ENCODE peak calls at places on chromosomes 11 and 22, in ten cellular contexts. One of them, this sample, is unnamed.

GRCh38 chr11:77559686-77560425 is 29.9 kb upstream of the AQP11 start:
- DNase-seq in HL-60: no peak
- DNase-seq in PC-9: peak; percentile 82
- DNase-seq in fibroblast of lung: peak; percentile 88
- DNase-seq in CD8-positive, alpha-beta memory T cell: no peak
- DNase-seq in CD8-positive, alpha-beta T cell: no peak
- DNase-seq in OCI-LY7: no peak
- DNase-seq in right lobe of liver: no peak
- DNase-seq in brain microvascular endothelial cell: peak; percentile 88
- DNase-seq in heart left ventricle: no peak
- DNase-seq in this sample: no peak

GRCh38 chr11:108967571-108967970 is 302.7 kb downstream of the DDX10 start:
- DNase-seq in HL-60: no peak
- DNase-seq in PC-9: peak; percentile 28
- DNase-seq in fibroblast of lung: peak; percentile 36
- DNase-seq in CD8-positive, alpha-beta memory T cell: no peak
- DNase-seq in CD8-positive, alpha-beta T cell: no peak
- DNase-seq in OCI-LY7: no peak
- DNase-seq in right lobe of liver: no peak
- DNase-seq in brain microvascular endothelial cell: no peak
- DNase-seq in heart left ventricle: peak; percentile 80
- DNase-seq in this sample: no peak

GRCh38 chr11:67071420-67072284 is 15.0 kb downstream of the RHOD start:
- DNase-seq in HL-60: peak; percentile 58
- DNase-seq in PC-9: no peak
- DNase-seq in fibroblast of lung: peak; percentile 64
- DNase-seq in CD8-positive, alpha-beta memory T cell: peak; percentile 56
- DNase-seq in CD8-positive, alpha-beta T cell: peak; percentile 81
- DNase-seq in OCI-LY7: peak; percentile 71
- DNase-seq in right lobe of liver: peak; percentile 83
- DNase-seq in brain microvascular endothelial cell: peak; percentile 71
- DNase-seq in heart left ventricle: peak; percentile 77
- DNase-seq in this sample: peak; percentile 79

GRCh38 chr11:69909561-69910518 is 90.6 kb upstream of the FGF3 start:
- DNase-seq in HL-60: no peak
- DNase-seq in PC-9: no peak
- DNase-seq in fibroblast of lung: no peak
- DNase-seq in CD8-positive, alpha-beta memory T cell: no peak
- DNase-seq in CD8-positive, alpha-beta T cell: no peak
- DNase-seq in OCI-LY7: peak; percentile 35
- DNase-seq in right lobe of liver: peak; percentile 17
- DNase-seq in brain microvascular endothelial cell: no peak
- DNase-seq in heart left ventricle: peak; percentile 39
- DNase-seq in this sample: no peak

GRCh38 chr11:93464938-93465337 is 78.3 kb downstream of the SMCO4 start:
- DNase-seq in HL-60: no peak
- DNase-seq in PC-9: no peak
- DNase-seq in fibroblast of lung: no peak
- DNase-seq in CD8-positive, alpha-beta memory T cell: no peak
- DNase-seq in CD8-positive, alpha-beta T cell: no peak
- DNase-seq in OCI-LY7: peak; percentile 15
- DNase-seq in right lobe of liver: no peak
- DNase-seq in brain microvascular endothelial cell: no peak
- DNase-seq in heart left ventricle: no peak
- DNase-seq in this sample: no peak

GRCh38 chr22:44870021-44870420 is 117.6 kb downstream of the ARHGAP8 start:
- DNase-seq in HL-60: no peak
- DNase-seq in PC-9: peak; percentile 66
- DNase-seq in fibroblast of lung: peak; percentile 64
- DNase-seq in CD8-positive, alpha-beta memory T cell: no peak
- DNase-seq in CD8-positive, alpha-beta T cell: no peak
- DNase-seq in OCI-LY7: no peak
- DNase-seq in right lobe of liver: no peak
- DNase-seq in brain microvascular endothelial cell: no peak
- DNase-seq in heart left ventricle: no peak
- DNase-seq in this sample: no peak

GRCh38 chr11:3853935-3854659 is 1.4 kb upstream of the STIM1 start:
- DNase-seq in HL-60: peak; percentile 83
- DNase-seq in PC-9: no peak
- DNase-seq in fibroblast of lung: no peak
- DNase-seq in CD8-positive, alpha-beta memory T cell: peak; percentile 44
- DNase-seq in CD8-positive, alpha-beta T cell: peak; percentile 82
- DNase-seq in OCI-LY7: peak; percentile 93
- DNase-seq in right lobe of liver: no peak
- DNase-seq in brain microvascular endothelial cell: no peak
- DNase-seq in heart left ventricle: peak; percentile 59
- DNase-seq in this sample: peak; percentile 35

GRCh38 chr11:45892856-45893255 is 7.4 kb downstream of the MAPK8IP1 start:
- DNase-seq in HL-60: no peak
- DNase-seq in PC-9: no peak
- DNase-seq in fibroblast of lung: no peak
- DNase-seq in CD8-positive, alpha-beta memory T cell: no peak
- DNase-seq in CD8-positive, alpha-beta T cell: no peak
- DNase-seq in OCI-LY7: no peak
- DNase-seq in right lobe of liver: no peak
- DNase-seq in brain microvascular endothelial cell: no peak
- DNase-seq in heart left ventricle: no peak
- DNase-seq in this sample: peak; percentile 6

GRCh38 chr22:23067023-23067650 is 3.2 kb upstream of the GNAZ start:
- DNase-seq in HL-60: no peak
- DNase-seq in PC-9: no peak
- DNase-seq in fibroblast of lung: no peak
- DNase-seq in CD8-positive, alpha-beta memory T cell: no peak
- DNase-seq in CD8-positive, alpha-beta T cell: no peak
- DNase-seq in OCI-LY7: no peak
- DNase-seq in right lobe of liver: no peak
- DNase-seq in brain microvascular endothelial cell: no peak
- DNase-seq in heart left ventricle: peak; percentile 21
- DNase-seq in this sample: peak; percentile 41

GRCh38 chr11:75107187-75107586 is 10.5 kb upstream of the OR2AT4 start:
- DNase-seq in HL-60: no peak
- DNase-seq in PC-9: no peak
- DNase-seq in fibroblast of lung: peak; percentile 44
- DNase-seq in CD8-positive, alpha-beta memory T cell: no peak
- DNase-seq in CD8-positive, alpha-beta T cell: no peak
- DNase-seq in OCI-LY7: no peak
- DNase-seq in right lobe of liver: no peak
- DNase-seq in brain microvascular endothelial cell: peak; percentile 45
- DNase-seq in heart left ventricle: no peak
- DNase-seq in this sample: no peak

GRCh38 chr11:69149646-69150045 is 6.1 kb upstream of the SMIM38 start:
- DNase-seq in HL-60: no peak
- DNase-seq in PC-9: no peak
- DNase-seq in fibroblast of lung: no peak
- DNase-seq in CD8-positive, alpha-beta memory T cell: no peak
- DNase-seq in CD8-positive, alpha-beta T cell: no peak
- DNase-seq in OCI-LY7: no peak
- DNase-seq in right lobe of liver: no peak
- DNase-seq in brain microvascular endothelial cell: no peak
- DNase-seq in heart left ventricle: no peak
- DNase-seq in this sample: no peak

GRCh38 chr22:39522567-39523300 is 2.4 kb downstream of the ATF4 start:
- DNase-seq in HL-60: peak; percentile 55
- DNase-seq in PC-9: peak; percentile 56
- DNase-seq in fibroblast of lung: peak; percentile 67
- DNase-seq in CD8-positive, alpha-beta memory T cell: no peak
- DNase-seq in CD8-positive, alpha-beta T cell: no peak
- DNase-seq in OCI-LY7: peak; percentile 44
- DNase-seq in right lobe of liver: no peak
- DNase-seq in brain microvascular endothelial cell: no peak
- DNase-seq in heart left ventricle: peak; percentile 54
- DNase-seq in this sample: no peak

GRCh38 chr22:25146311-25146710 is 53.3 kb upstream of the CRYBB3 start:
- DNase-seq in HL-60: no peak
- DNase-seq in PC-9: no peak
- DNase-seq in fibroblast of lung: no peak
- DNase-seq in CD8-positive, alpha-beta memory T cell: no peak
- DNase-seq in CD8-positive, alpha-beta T cell: no peak
- DNase-seq in OCI-LY7: no peak
- DNase-seq in right lobe of liver: no peak
- DNase-seq in brain microvascular endothelial cell: no peak
- DNase-seq in heart left ventricle: no peak
- DNase-seq in this sample: no peak

GRCh38 chr22:22893077-22893805 is 5.6 kb downstream of the IGLL5 start:
- DNase-seq in HL-60: no peak
- DNase-seq in PC-9: no peak
- DNase-seq in fibroblast of lung: no peak
- DNase-seq in CD8-positive, alpha-beta memory T cell: no peak
- DNase-seq in CD8-positive, alpha-beta T cell: no peak
- DNase-seq in OCI-LY7: peak; percentile 57
- DNase-seq in right lobe of liver: no peak
- DNase-seq in brain microvascular endothelial cell: no peak
- DNase-seq in heart left ventricle: no peak
- DNase-seq in this sample: no peak

GRCh38 chr11:65952052-65952521 is 6.8 kb downstream of the TSGA10IP start:
- DNase-seq in HL-60: no peak
- DNase-seq in PC-9: no peak
- DNase-seq in fibroblast of lung: no peak
- DNase-seq in CD8-positive, alpha-beta memory T cell: no peak
- DNase-seq in CD8-positive, alpha-beta T cell: no peak
- DNase-seq in OCI-LY7: no peak
- DNase-seq in right lobe of liver: no peak
- DNase-seq in brain microvascular endothelial cell: no peak
- DNase-seq in heart left ventricle: no peak
- DNase-seq in this sample: no peak

GRCh38 chr11:118547132-118547531 is 16.1 kb downstream of the TMEM25 start:
- DNase-seq in HL-60: no peak
- DNase-seq in PC-9: no peak
- DNase-seq in fibroblast of lung: no peak
- DNase-seq in CD8-positive, alpha-beta memory T cell: no peak
- DNase-seq in CD8-positive, alpha-beta T cell: no peak
- DNase-seq in OCI-LY7: no peak
- DNase-seq in right lobe of liver: no peak
- DNase-seq in brain microvascular endothelial cell: no peak
- DNase-seq in heart left ventricle: no peak
- DNase-seq in this sample: no peak

GRCh38 chr11:45662665-45663485 is 2.5 kb downstream of the CHST1 start:
- DNase-seq in HL-60: no peak
- DNase-seq in PC-9: no peak
- DNase-seq in fibroblast of lung: peak; percentile 89
- DNase-seq in CD8-positive, alpha-beta memory T cell: no peak
- DNase-seq in CD8-positive, alpha-beta T cell: no peak
- DNase-seq in OCI-LY7: no peak
- DNase-seq in right lobe of liver: no peak
- DNase-seq in brain microvascular endothelial cell: peak; percentile 97
- DNase-seq in heart left ventricle: no peak
- DNase-seq in this sample: no peak

GRCh38 chr11:113339909-113340569 is 25.7 kb downstream of the TTC12 start:
- DNase-seq in HL-60: no peak
- DNase-seq in PC-9: no peak
- DNase-seq in fibroblast of lung: no peak
- DNase-seq in CD8-positive, alpha-beta memory T cell: no peak
- DNase-seq in CD8-positive, alpha-beta T cell: no peak
- DNase-seq in OCI-LY7: no peak
- DNase-seq in right lobe of liver: no peak
- DNase-seq in brain microvascular endothelial cell: no peak
- DNase-seq in heart left ventricle: no peak
- DNase-seq in this sample: no peak
- H3K27ac ChIP-seq in HL-60: no peak overlapping the region
- H3K27ac ChIP-seq in PC-9: no peak overlapping the region
- H3K27ac ChIP-seq in fibroblast of lung: no peak overlapping the region
- H3K27ac ChIP-seq in CD8-positive, alpha-beta memory T cell: no peak overlapping the region
- H3K27ac ChIP-seq in CD8-positive, alpha-beta T cell: no peak overlapping the region
- H3K27ac ChIP-seq in OCI-LY7: no peak overlapping the region
- H3K27ac ChIP-seq in right lobe of liver: no peak overlapping the region
- H3K27ac ChIP-seq in brain microvascular endothelial cell: no peak overlapping the region
- H3K27ac ChIP-seq in heart left ventricle: no peak overlapping the region
- H3K27ac ChIP-seq in this sample: no peak overlapping the region

GRCh38 chr22:29883831-29884139 is 811 bp downstream of the MTMR3 start:
- DNase-seq in HL-60: no peak
- DNase-seq in PC-9: no peak
- DNase-seq in fibroblast of lung: no peak
- DNase-seq in CD8-positive, alpha-beta memory T cell: no peak
- DNase-seq in CD8-positive, alpha-beta T cell: no peak
- DNase-seq in OCI-LY7: no peak
- DNase-seq in right lobe of liver: no peak
- DNase-seq in brain microvascular endothelial cell: peak; percentile 7
- DNase-seq in heart left ventricle: no peak
- DNase-seq in this sample: no peak

GRCh38 chr22:29885610-29886009 is 2.6 kb downstream of the MTMR3 start:
- DNase-seq in HL-60: no peak
- DNase-seq in PC-9: no peak
- DNase-seq in fibroblast of lung: no peak
- DNase-seq in CD8-positive, alpha-beta memory T cell: no peak
- DNase-seq in CD8-positive, alpha-beta T cell: no peak
- DNase-seq in OCI-LY7: no peak
- DNase-seq in right lobe of liver: no peak
- DNase-seq in brain microvascular endothelial cell: no peak
- DNase-seq in heart left ventricle: no peak
- DNase-seq in this sample: no peak

GRCh38 chr22:29883045-29883830 is at the start of gene MTMR3:
- DNase-seq in HL-60: peak; percentile 91
- DNase-seq in PC-9: peak; percentile 70
- DNase-seq in fibroblast of lung: peak; percentile 84
- DNase-seq in CD8-positive, alpha-beta memory T cell: peak; percentile 83
- DNase-seq in CD8-positive, alpha-beta T cell: peak; percentile 95
- DNase-seq in OCI-LY7: peak; percentile 91
- DNase-seq in right lobe of liver: peak; percentile 97
- DNase-seq in brain microvascular endothelial cell: peak; percentile 83
- DNase-seq in heart left ventricle: peak; percentile 95
- DNase-seq in this sample: peak; percentile 98

GRCh38 chr22:29879738-29880137 is 3.2 kb upstream of the MTMR3 start:
- DNase-seq in HL-60: no peak
- DNase-seq in PC-9: no peak
- DNase-seq in fibroblast of lung: no peak
- DNase-seq in CD8-positive, alpha-beta memory T cell: no peak
- DNase-seq in CD8-positive, alpha-beta T cell: no peak
- DNase-seq in OCI-LY7: peak; percentile 4
- DNase-seq in right lobe of liver: no peak
- DNase-seq in brain microvascular endothelial cell: no peak
- DNase-seq in heart left ventricle: no peak
- DNase-seq in this sample: no peak

GRCh38 chr22:29882716-29883044 is 294 bp upstream of the MTMR3 start:
- DNase-seq in HL-60: no peak
- DNase-seq in PC-9: no peak
- DNase-seq in fibroblast of lung: no peak
- DNase-seq in CD8-positive, alpha-beta memory T cell: no peak
- DNase-seq in CD8-positive, alpha-beta T cell: no peak
- DNase-seq in OCI-LY7: no peak
- DNase-seq in right lobe of liver: no peak
- DNase-seq in brain microvascular endothelial cell: no peak
- DNase-seq in heart left ventricle: no peak
- DNase-seq in this sample: no peak
- H3K4me3 ChIP-seq in HL-60: no peak overlapping the region
- H3K4me3 ChIP-seq in PC-9: peak overlapping the region; percentile 97
- H3K4me3 ChIP-seq in fibroblast of lung: no peak overlapping the region
- H3K4me3 ChIP-seq in CD8-positive, alpha-beta memory T cell: peak overlapping the region; percentile 77
- H3K4me3 ChIP-seq in CD8-positive, alpha-beta T cell: peak overlapping the region; percentile 75
- H3K4me3 ChIP-seq in OCI-LY7: peak overlapping the region; percentile 98
- H3K4me3 ChIP-seq in right lobe of liver: no peak overlapping the region
- H3K4me3 ChIP-seq in brain microvascular endothelial cell: peak overlapping the region; percentile 26
- H3K4me3 ChIP-seq in heart left ventricle: peak overlapping the region; percentile 45
- H3K4me3 ChIP-seq in this sample: no peak overlapping the region

GRCh38 chr22:29002603-29003002 is 59.0 kb downstream of the C22orf31 start:
- DNase-seq in HL-60: no peak
- DNase-seq in PC-9: no peak
- DNase-seq in fibroblast of lung: no peak
- DNase-seq in CD8-positive, alpha-beta memory T cell: no peak
- DNase-seq in CD8-positive, alpha-beta T cell: no peak
- DNase-seq in OCI-LY7: no peak
- DNase-seq in right lobe of liver: no peak
- DNase-seq in brain microvascular endothelial cell: no peak
- DNase-seq in heart left ventricle: peak; percentile 30
- DNase-seq in this sample: no peak
- H3K27ac ChIP-seq in HL-60: no peak overlapping the region
- H3K27ac ChIP-seq in PC-9: no peak overlapping the region
- H3K27ac ChIP-seq in fibroblast of lung: no peak overlapping the region
- H3K27ac ChIP-seq in CD8-positive, alpha-beta memory T cell: no peak overlapping the region
- H3K27ac ChIP-seq in CD8-positive, alpha-beta T cell: no peak overlapping the region
- H3K27ac ChIP-seq in OCI-LY7: no peak overlapping the region
- H3K27ac ChIP-seq in right lobe of liver: no peak overlapping the region
- H3K27ac ChIP-seq in brain microvascular endothelial cell: no peak overlapping the region
- H3K27ac ChIP-seq in heart left ventricle: no peak overlapping the region
- H3K27ac ChIP-seq in this sample: no peak overlapping the region

GRCh38 chr11:34373727-34374126 is 15.9 kb upstream of the ABTB2 start:
- DNase-seq in HL-60: no peak
- DNase-seq in PC-9: no peak
- DNase-seq in fibroblast of lung: no peak
- DNase-seq in CD8-positive, alpha-beta memory T cell: no peak
- DNase-seq in CD8-positive, alpha-beta T cell: no peak
- DNase-seq in OCI-LY7: no peak
- DNase-seq in right lobe of liver: no peak
- DNase-seq in brain microvascular endothelial cell: no peak
- DNase-seq in heart left ventricle: no peak
- DNase-seq in this sample: no peak
- H3K4me3 ChIP-seq in HL-60: no peak overlapping the region
- H3K4me3 ChIP-seq in PC-9: no peak overlapping the region
- H3K4me3 ChIP-seq in fibroblast of lung: no peak overlapping the region
- H3K4me3 ChIP-seq in CD8-positive, alpha-beta memory T cell: no peak overlapping the region
- H3K4me3 ChIP-seq in CD8-positive, alpha-beta T cell: no peak overlapping the region
- H3K4me3 ChIP-seq in OCI-LY7: no peak overlapping the region
- H3K4me3 ChIP-seq in right lobe of liver: no peak overlapping the region
- H3K4me3 ChIP-seq in brain microvascular endothelial cell: no peak overlapping the region
- H3K4me3 ChIP-seq in heart left ventricle: no peak overlapping the region
- H3K4me3 ChIP-seq in this sample: no peak overlapping the region